ENCODE peak calls at places on chromosomes 3 and 15, in nine cellular contexts. F, B, I, E, W, P, D, H and G are unnamed samples.

GRCh38 chr3:32309653-32310242 is 71.3 kb downstream of the CMTM8 start:
- DNase-seq in H (no peak), I (no peak), P (no peak), F (no peak), B (no peak), W (no peak), E (no peak), D (no peak), G (no peak)

GRCh38 chr3:16103472-16103871 is 71.0 kb upstream of the GALNT15 start:
- DNase-seq in B (peak; percentile 44), W (no peak), F (no peak), P (no peak), E (peak; percentile 94), D (no peak), I (peak; percentile 98), H (peak; percentile 90), G (peak; percentile 99)

GRCh38 chr3:127459891-127460290 is 130.6 kb downstream of the TPRA1 start:
- DNase-seq in B (no peak), I (no peak), W (no peak), F (no peak), P (no peak), H (no peak), D (no peak), E (no peak), G (no peak)

GRCh38 chr15:73965094-73965729 is 26.9 kb downstream of the STOML1 start:
- DNase-seq in H (no peak), P (no peak), I (no peak), F (no peak), B (no peak), E (no peak), D (no peak), W (peak; percentile 34), G (no peak)

GRCh38 chr3:57826286-57826951 is 70.3 kb downstream of the SLMAP start:
- DNase-seq in D (peak; percentile 26), P (no peak), I (no peak), F (no peak), H (peak; percentile 30), E (no peak), W (no peak), B (peak; percentile 46), G (peak; percentile 9)

GRCh38 chr3:154285221-154285620 is 39.1 kb downstream of the DHX36 start:
- DNase-seq in D (no peak), W (no peak), I (no peak), P (no peak), E (no peak), B (no peak), H (no peak), F (no peak), G (no peak)

GRCh38 chr3:4752201-4753072 is 226.8 kb upstream of the BHLHE40 start:
- DNase-seq in B (no peak), F (peak; percentile 85), E (peak; percentile 10), H (peak; percentile 11), I (peak; percentile 80), P (no peak), W (no peak), D (no peak), G (peak; percentile 71)

GRCh38 chr15:38540516-38540915 is 24.1 kb downstream of the RASGRP1 start:
- DNase-seq in E (no peak), P (no peak), H (peak; percentile 16), F (no peak), B (no peak), W (no peak), I (no peak), D (no peak), G (no peak)

GRCh38 chr3:45631486-45631885 is 36.9 kb downstream of the LIMD1 start:
- DNase-seq in P (no peak), I (no peak), D (no peak), F (no peak), W (no peak), B (no peak), E (no peak), H (no peak), G (no peak)

GRCh38 chr3:114451051-114451451 is 157.2 kb downstream of the TIGIT start:
- DNase-seq in H (no peak), D (no peak), B (peak; percentile 11), W (no peak), I (no peak), F (no peak), E (no peak), P (no peak), G (no peak)

GRCh38 chr3:192130534-192131132 is 596.7 kb downstream of the FGF12 start:
- DNase-seq in D (peak; percentile 66), I (peak; percentile 33), H (no peak), E (peak; percentile 2), W (no peak), B (peak; percentile 47), P (peak; percentile 54), F (no peak), G (peak; percentile 6)

GRCh38 chr3:99218468-99218867 is 317.0 kb upstream of the DCBLD2 start:
- DNase-seq in E (no peak), I (no peak), D (no peak), W (no peak), B (no peak), F (no peak), H (no peak), P (no peak), G (no peak)

GRCh38 chr3:11668243-11669232 is 24.8 kb upstream of the VGLL4 start:
- DNase-seq in W (no peak), D (peak; percentile 9), B (no peak), P (no peak), H (peak; percentile 60), F (no peak), E (peak; percentile 30), I (no peak), G (peak; percentile 70)

DNA sequence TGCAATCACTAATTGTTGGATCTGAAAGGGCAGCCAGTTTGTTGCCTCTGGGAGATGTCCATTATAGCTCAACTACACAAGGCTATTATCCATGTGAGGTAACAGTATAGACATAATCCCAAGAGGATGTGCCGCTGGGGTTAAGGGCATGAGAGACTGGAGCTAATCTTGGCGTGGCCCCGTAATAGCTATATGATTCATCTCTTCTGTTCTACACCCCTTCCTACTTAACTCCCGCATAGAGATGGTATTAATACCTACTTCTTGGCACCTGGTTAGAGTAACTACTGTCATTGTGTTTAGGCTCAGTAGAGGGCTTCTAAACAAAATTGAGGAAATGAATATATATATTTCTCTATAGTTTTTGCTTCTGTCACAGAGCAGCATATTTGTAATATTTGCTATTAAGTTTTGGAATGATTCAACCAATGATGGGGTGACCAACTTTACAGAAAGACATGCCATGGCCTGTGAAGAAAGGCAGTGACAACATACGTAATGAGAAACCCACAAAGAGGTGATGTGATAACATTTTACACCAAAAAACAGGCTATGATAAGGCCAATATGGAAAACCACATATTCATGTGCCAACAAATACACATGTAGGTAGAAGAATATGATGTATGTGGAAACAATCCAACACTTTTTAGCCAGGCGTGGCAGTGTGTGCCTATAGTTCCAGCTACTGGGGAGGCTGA is 76.8 kb upstream of the DPH6 start:
- DNase-seq in E (no peak), D (no peak), H (no peak), W (no peak), P (no peak), B (no peak), I (no peak), F (no peak), G (no peak)
- TF ChIP-seq CTCF in E (no peak), D (no peak), H (no peak), W (no peak), P (no peak), B (no peak), I (no peak), F (no peak), G (no peak)

DNA sequence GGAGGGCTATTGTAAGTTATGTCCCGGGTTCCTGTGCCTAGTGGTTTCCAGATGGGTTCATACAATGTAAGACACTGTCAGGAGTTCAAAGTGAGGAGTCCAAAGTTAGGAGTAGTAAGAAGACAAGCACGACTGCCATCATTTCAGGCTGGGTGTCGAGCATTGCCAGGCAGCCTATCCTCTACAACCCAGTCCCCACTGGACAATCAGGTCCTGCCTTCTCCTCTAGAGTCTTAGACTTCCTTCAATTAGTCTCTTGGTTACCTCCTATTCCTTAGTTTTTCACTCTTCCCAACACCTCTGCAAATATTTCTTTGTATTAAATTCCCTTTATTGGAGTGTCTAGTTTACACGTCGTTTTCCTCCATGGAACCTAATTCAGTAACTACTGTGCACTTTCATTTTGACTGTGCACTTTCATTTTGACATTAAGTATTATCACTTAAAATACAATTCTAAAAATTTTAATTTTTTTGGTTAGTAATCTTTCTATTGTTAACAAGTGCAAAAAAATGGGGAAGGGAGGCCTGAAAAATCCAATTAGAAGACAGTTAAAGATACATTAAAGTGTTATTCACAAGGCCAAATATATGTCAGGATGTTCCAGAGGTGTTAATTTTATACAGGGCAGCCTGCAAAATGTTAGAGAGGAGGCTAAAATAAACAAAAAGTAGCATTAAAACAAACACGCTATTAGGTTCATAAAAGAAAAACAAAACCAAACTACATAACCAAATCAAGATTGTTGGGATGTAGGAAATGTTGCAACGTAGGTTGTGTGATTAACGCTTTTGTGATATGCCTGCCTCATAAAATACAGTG is 155.3 kb downstream of the TBL1XR1 start:
- DNase-seq in I (no peak), F (no peak), E (no peak), H (no peak), P (no peak), W (no peak), B (no peak), D (no peak), G (no peak)
- H3K4me3 ChIP-seq in I (no peak overlapping the region), F (no peak overlapping the region), E (no peak overlapping the region), H (no peak overlapping the region), P (no peak overlapping the region), W (no peak overlapping the region), B (no peak overlapping the region), D (no peak overlapping the region), G (no peak overlapping the region)

DNA sequence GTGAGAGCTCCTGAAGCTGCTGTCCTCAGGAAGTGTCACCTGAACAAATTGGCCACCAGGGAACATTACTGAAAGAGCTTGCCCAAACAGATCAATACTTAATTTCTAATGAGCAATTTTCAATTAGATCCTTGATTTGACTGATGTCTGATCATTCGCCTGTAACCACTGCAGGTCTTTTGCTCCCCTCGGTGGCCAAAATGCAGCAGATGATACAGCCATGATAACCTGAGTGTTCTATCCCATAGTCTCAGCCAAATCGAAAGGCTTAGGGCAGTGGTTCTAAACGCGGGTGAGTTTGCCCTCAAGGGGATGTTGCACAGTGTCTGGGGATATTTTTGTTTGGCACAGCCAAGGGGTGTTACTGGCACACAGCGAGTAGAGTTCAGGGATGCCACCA is 57.7 kb upstream of the MEX3B start:
- DNase-seq in P (no peak), D (no peak), W (no peak), I (no peak), E (no peak), H (no peak), B (no peak), F (no peak), G (no peak)
- TF ChIP-seq CTCF in P (no peak), D (peak; percentile 50), W (no peak), I (no peak), E (peak; percentile 37), H (peak; percentile 2), B (peak; percentile 8), F (peak; percentile 21), G (peak; percentile 20)

GRCh38 chr3:54360320-54360719 is 238.0 kb downstream of the CACNA2D3 start:
- DNase-seq in I (no peak), F (no peak), E (no peak), H (no peak), B (no peak), D (no peak), W (no peak), P (no peak), G (no peak)
- H3K4me3 ChIP-seq in I (no peak overlapping the region), F (no peak overlapping the region), E (no peak overlapping the region), H (no peak overlapping the region), B (no peak overlapping the region), D (no peak overlapping the region), W (no peak overlapping the region), P (no peak overlapping the region), G (no peak overlapping the region)

GRCh38 chr3:148957586-148957985 is 33.8 kb upstream of the GYG1 start:
- DNase-seq in B (no peak), I (no peak), P (no peak), F (no peak), D (peak; percentile 27), H (peak; percentile 9), E (no peak), W (no peak), G (no peak)
- TF ChIP-seq CTCF in B (no peak), I (no peak), P (no peak), F (peak; percentile 11), D (peak; percentile 58), H (no peak), E (peak; percentile 28), W (no peak), G (peak; percentile 36)